ENCODE peak calls at places on chromosomes 16 and 17, in ten cellular contexts. R is tibial nerve, P is endothelial cell of umbilical vein, K is H1, D is HCT116, C is A549, A is uterus, Y is IMR-90, U is stomach, L is ovary. X is an unnamed sample. For H3K4me1, the result is how much of the 10 kb centered on the place peaks cover.

GRCh38 chr17:66654764-66655163 is 180.2 kb upstream of the CACNG5 start:
- DNase-seq in R (no peak), P (no peak), K (no peak), D (no peak), C (no peak), A (no peak), Y (no peak), U (no peak), L (no peak), X (no peak)

GRCh38 chr16:24970708-24971107 is 44.5 kb downstream of the ARHGAP17 start:
- DNase-seq in R (no peak), P (no peak), K (no peak), D (no peak), C (no peak), A (no peak), Y (no peak), U (no peak), L (no peak), X (no peak)

GRCh38 chr17:28900986-28901726 is 1.7 kb downstream of the DHRS13 start:
- DNase-seq in R (no peak), P (no peak), K (no peak), D (no peak), C (no peak), A (no peak), Y (no peak), U (no peak), L (no peak), X (no peak)

GRCh38 chr16:3187798-3188674 is at the start of gene OR1F1:
- DNase-seq in R (no peak), P (no peak), K (no peak), D (peak), C (peak), A (no peak), Y (peak), U (no peak), L (no peak), X (no peak)

GRCh38 chr17:15659236-15659635 is 24.9 kb downstream of the TRIM16 start:
- DNase-seq in R (no peak), P (no peak), K (no peak), D (no peak), C (no peak), A (no peak), Y (no peak), U (no peak), L (no peak), X (no peak)

GRCh38 chr16:11417487-11417886 is 72.2 kb downstream of the RMI2 start:
- DNase-seq in R (no peak), P (no peak), K (no peak), D (no peak), C (no peak), A (no peak), Y (no peak), U (no peak), L (no peak), X (no peak)

GRCh38 chr17:42068979-42069378 is 18.6 kb upstream of the C17orf113 start:
- DNase-seq in R (no peak), P (no peak), K (no peak), D (no peak), C (no peak), A (no peak), Y (no peak), U (no peak), L (no peak), X (no peak)

GRCh38 chr17:36131931-36132330 is 28.3 kb downstream of the CCL4 start:
- DNase-seq in R (no peak), P (no peak), K (no peak), D (no peak), C (no peak), A (no peak), Y (no peak), U (no peak), L (no peak), X (no peak)

GRCh38 chr17:62854026-62854425 is 45.9 kb upstream of the MARCHF10 start:
- DNase-seq in R (no peak), P (no peak), K (no peak), D (no peak), C (no peak), A (no peak), Y (no peak), U (no peak), L (no peak), X (no peak)

GRCh38 chr16:19196871-19197270 is 28.8 kb downstream of the SYT17 start:
- DNase-seq in R (no peak), P (peak), K (no peak), D (no peak), C (no peak), A (no peak), Y (no peak), U (no peak), L (no peak), X (no peak)

GRCh38 chr16:27498426-27498825 is 51.3 kb downstream of the GTF3C1 start:
- DNase-seq in R (no peak), P (no peak), K (no peak), D (no peak), C (no peak), A (no peak), Y (no peak), U (no peak), L (no peak), X (no peak)

GRCh38 chr17:11240841-11241610 is at the start of gene SHISA6:
- DNase-seq in R (no peak), P (no peak), K (no peak), D (no peak), C (no peak), A (no peak), Y (no peak), U (no peak), L (no peak), X (no peak)

GRCh38 chr16:20956319-20956718 is 55.7 kb downstream of the LYRM1 start:
- DNase-seq in R (no peak), P (no peak), K (no peak), D (no peak), C (no peak), A (no peak), Y (peak), U (no peak), L (no peak), X (no peak)

GRCh38 chr17:81481815-81482505 is 30.6 kb downstream of the ACTG1 start:
- DNase-seq in R (no peak), P (no peak), K (no peak), D (no peak), C (no peak), A (no peak), Y (no peak), U (no peak), L (no peak), X (no peak)

GRCh38 chr16:67594956-67595355 is 32.6 kb downstream of the CTCF start:
- DNase-seq in R (no peak), P (peak), K (no peak), D (no peak), C (no peak), A (peak), Y (peak), U (no peak), L (no peak), X (peak)

GRCh38 chr17:12637015-12637414 is 28.7 kb upstream of the MYOCD start:
- DNase-seq in R (no peak), P (no peak), K (peak), D (no peak), C (peak), A (no peak), Y (peak), U (no peak), L (no peak), X (no peak)

GRCh38 chr17:45749831-45750335 is 34.2 kb upstream of the CRHR1 start:
- DNase-seq in R (no peak), P (no peak), K (no peak), D (no peak), C (no peak), A (no peak), Y (no peak), U (no peak), L (no peak), X (peak)

GRCh38 chr17:30388321-30389179 is 9.8 kb downstream of the CPD start:
- DNase-seq in R (no peak), P (no peak), K (no peak), D (no peak), C (no peak), A (no peak), Y (no peak), U (no peak), L (no peak), X (no peak)

GRCh38 chr16:51523400-51523799 is 372.3 kb upstream of the SALL1 start:
- DNase-seq in R (no peak), P (no peak), K (no peak), D (no peak), C (peak), A (no peak), Y (peak), U (no peak), L (no peak), X (no peak)

GRCh38 chr17:17876959-17877547 is 40.3 kb upstream of the SREBF1 start:
- DNase-seq in R (peak), P (no peak), K (no peak), D (no peak), C (no peak), A (peak), Y (peak), U (peak), L (peak), X (peak)

GRCh38 chr16:11151156-11151904 is 104.7 kb downstream of the SOCS1 start:
- DNase-seq in R (no peak), P (no peak), K (no peak), D (no peak), C (no peak), A (no peak), Y (no peak), U (no peak), L (no peak), X (no peak)

GRCh38 chr16:22052985-22053384 is 39.4 kb upstream of the VWA3A start:
- DNase-seq in R (no peak), P (no peak), K (no peak), D (no peak), C (no peak), A (no peak), Y (no peak), U (no peak), L (no peak), X (no peak)

GRCh38 chr17:70171159-70171558 is 1.8 kb downstream of the KCNJ2 start:
- DNase-seq in R (no peak), P (peak), K (no peak), D (no peak), C (no peak), A (no peak), Y (no peak), U (no peak), L (no peak), X (no peak)

GRCh38 chr17:1241904-1242303 is 28.3 kb upstream of the BHLHA9 start:
- DNase-seq in R (peak), P (no peak), K (no peak), D (no peak), C (no peak), A (peak), Y (peak), U (no peak), L (no peak), X (peak)

GRCh38 chr17:43427362-43428043 is 28.7 kb downstream of the ARL4D start:
- DNase-seq in R (no peak), P (no peak), K (no peak), D (no peak), C (no peak), A (no peak), Y (no peak), U (peak), L (no peak), X (peak)

GRCh38 chr17:58614854-58615409 is 76.9 kb downstream of the TEX14 start:
- DNase-seq in R (no peak), P (no peak), K (no peak), D (no peak), C (no peak), A (no peak), Y (no peak), U (no peak), L (no peak), X (no peak)

GRCh38 chr16:50818380-50818779 is 76.5 kb downstream of the CYLD start:
- DNase-seq in R (no peak), P (no peak), K (no peak), D (no peak), C (no peak), A (no peak), Y (no peak), U (no peak), L (no peak), X (no peak)

GRCh38 chr17:28953444-28954118 is 2.3 kb upstream of the PHF12 start:
- DNase-seq in R (peak), P (peak), K (peak), D (peak), C (peak), A (peak), Y (peak), U (peak), L (peak), X (peak)

GRCh38 chr17:50150354-50151040 is at the start of gene PPP1R9B:
- DNase-seq in R (no peak), P (no peak), K (no peak), D (no peak), C (no peak), A (no peak), Y (no peak), U (no peak), L (peak), X (no peak)

GRCh38 chr17:50149099-50149424 is 1.4 kb downstream of the PPP1R9B start:
- DNase-seq in R (no peak), P (no peak), K (no peak), D (no peak), C (no peak), A (no peak), Y (no peak), U (no peak), L (no peak), X (no peak)

GRCh38 chr17:50151041-50151936 is 812 bp upstream of the PPP1R9B start:
- DNase-seq in R (peak), P (peak), K (peak), D (peak), C (peak), A (peak), Y (peak), U (peak), L (peak), X (peak)

GRCh38 chr17:50148226-50149098 is 2.0 kb downstream of the PPP1R9B start:
- DNase-seq in R (peak), P (no peak), K (no peak), D (no peak), C (peak), A (peak), Y (peak), U (peak), L (peak), X (peak)

DNA sequence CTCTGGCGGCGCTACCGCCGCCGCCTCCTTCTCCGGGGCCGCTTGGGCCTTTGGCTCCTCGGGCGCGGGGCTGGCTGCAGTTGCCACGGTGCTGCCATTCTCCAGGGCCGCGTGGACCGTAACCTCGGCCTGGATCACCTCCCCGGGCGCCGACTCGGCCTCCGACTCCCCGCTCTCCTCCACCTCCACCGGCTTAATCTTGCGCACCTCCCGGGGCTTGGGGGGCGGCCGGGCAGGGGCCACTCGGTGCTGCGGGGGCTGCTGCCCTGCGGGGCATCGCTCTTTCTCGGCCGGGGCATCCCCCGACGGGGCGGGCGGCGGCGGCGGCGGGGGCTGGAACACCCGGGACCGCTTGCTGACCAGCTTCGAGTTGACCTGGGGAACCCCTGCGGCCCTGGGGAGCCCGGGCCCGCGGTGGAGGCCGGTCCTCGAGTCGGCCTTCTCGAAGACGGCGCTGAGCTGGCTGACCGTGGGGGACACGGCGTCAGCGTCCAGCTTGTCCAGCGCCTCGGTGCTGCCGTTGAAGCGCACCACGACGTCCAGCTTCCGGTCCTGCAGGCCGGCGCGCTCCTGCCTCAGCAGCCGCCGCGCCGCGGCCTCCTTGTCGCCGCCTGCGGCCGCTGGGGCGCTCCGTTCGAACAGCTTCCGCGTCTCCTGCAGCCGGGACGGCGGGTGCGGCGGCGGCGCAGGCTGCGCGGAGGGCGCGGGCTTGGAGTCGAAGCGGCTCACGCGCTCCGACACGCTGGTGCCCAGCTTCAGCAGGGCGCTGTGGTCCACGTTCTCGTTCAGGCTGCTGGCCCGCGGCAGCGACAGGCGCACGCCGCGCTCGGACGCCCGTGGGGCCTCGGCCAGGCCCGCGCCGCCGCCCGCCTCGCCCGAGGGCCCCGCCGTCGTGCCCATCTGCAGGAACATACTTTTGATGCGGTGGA is 788 bp downstream of the PPP1R9B start:
- DNase-seq in R (no peak), P (peak), K (no peak), D (no peak), C (peak), A (no peak), Y (peak), U (peak), L (peak), X (peak)
- TF ChIP-seq POLR2A in R (no peak), P (no peak), K (no peak), D (peak), C (no peak), A (no peak), Y (no peak), U (no peak), L (no peak), X (peak)

GRCh38 chr16:2043296-2043979 is 4.2 kb downstream of the NTHL1 start:
- DNase-seq in R (no peak), P (no peak), K (no peak), D (no peak), C (no peak), A (no peak), Y (no peak), U (no peak), L (no peak), X (no peak)

GRCh38 chr16:2043980-2044451 is 3.6 kb downstream of the NTHL1 start:
- DNase-seq in R (no peak), P (peak), K (no peak), D (no peak), C (no peak), A (no peak), Y (no peak), U (peak), L (no peak), X (no peak)

GRCh38 chr16:2044541-2044940 is 3.1 kb downstream of the NTHL1 start:
- DNase-seq in R (no peak), P (no peak), K (no peak), D (no peak), C (no peak), A (no peak), Y (no peak), U (no peak), L (no peak), X (no peak)

GRCh38 chr16:2042171-2042570 is 5.5 kb downstream of the NTHL1 start:
- DNase-seq in R (no peak), P (no peak), K (no peak), D (no peak), C (no peak), A (no peak), Y (no peak), U (peak), L (no peak), X (no peak)

DNA sequence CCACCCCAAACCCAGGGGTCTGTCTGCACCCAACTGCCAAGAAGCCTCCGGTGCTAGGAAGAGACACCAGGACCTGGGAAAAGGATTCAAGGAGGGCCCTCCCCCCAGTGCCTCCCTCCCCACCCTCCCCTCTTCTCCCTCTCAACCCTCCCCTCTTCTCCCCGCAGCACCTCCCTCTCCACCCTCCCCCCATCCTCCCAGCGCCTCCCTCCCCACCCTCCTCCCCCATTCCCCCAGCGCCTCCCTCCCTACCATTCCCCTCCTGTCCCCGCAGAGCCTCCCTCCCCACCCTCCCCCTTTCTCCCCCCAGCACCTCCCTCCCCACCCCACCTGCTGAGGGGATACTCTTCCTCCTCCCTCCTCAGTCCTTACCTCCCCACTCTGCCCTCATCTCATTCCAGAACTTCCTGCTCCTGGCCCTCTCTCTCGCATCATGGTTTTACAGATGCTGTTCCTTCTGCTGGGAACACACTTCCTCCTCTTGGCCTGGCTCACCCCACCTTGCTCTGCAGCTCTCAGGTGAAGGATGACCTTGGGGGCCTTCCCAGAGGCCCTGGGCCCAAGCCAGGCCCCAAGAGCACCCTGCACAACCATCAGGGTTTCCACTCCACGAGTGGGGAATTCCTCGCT is 4.9 kb downstream of the NTHL1 start:
- DNase-seq in R (no peak), P (no peak), K (no peak), D (no peak), C (peak), A (no peak), Y (no peak), U (no peak), L (no peak), X (no peak)
- H3K27ac ChIP-seq in R (peak), P (no peak), K (no peak), D (no peak), C (peak), A (peak), Y (no peak), U (peak), L (no peak), X (no peak)

GRCh38 chr17:27530791-27531391 is 74.6 kb downstream of the KSR1 start:
- DNase-seq in R (no peak), P (no peak), K (no peak), D (no peak), C (peak), A (no peak), Y (peak), U (no peak), L (no peak), X (peak)
- H3K4me1 ChIP-seq in R (half or more), P (under half), K (under half), D (under half), C (half or more), A (under half), Y (half or more), U (half or more), L (under half), X (half or more)

GRCh38 chr17:40350410-40351184 is 13.9 kb downstream of the GJD3 start:
- DNase-seq in R (no peak), P (no peak), K (no peak), D (no peak), C (no peak), A (no peak), Y (no peak), U (no peak), L (no peak), X (no peak)

GRCh38 chr17:40352044-40352778 is 12.3 kb downstream of the GJD3 start:
- DNase-seq in R (no peak), P (no peak), K (no peak), D (no peak), C (no peak), A (no peak), Y (no peak), U (no peak), L (no peak), X (no peak)

GRCh38 chr17:40351185-40352043 is 13.1 kb downstream of the GJD3 start:
- DNase-seq in R (no peak), P (no peak), K (no peak), D (no peak), C (no peak), A (no peak), Y (no peak), U (no peak), L (no peak), X (no peak)

GRCh38 chr17:40354191-40355122 is 10.1 kb downstream of the GJD3 start:
- DNase-seq in R (no peak), P (no peak), K (no peak), D (no peak), C (no peak), A (no peak), Y (no peak), U (no peak), L (peak), X (no peak)

GRCh38 chr17:40352779-40353394 is 11.7 kb downstream of the GJD3 start:
- DNase-seq in R (no peak), P (no peak), K (no peak), D (no peak), C (peak), A (no peak), Y (no peak), U (no peak), L (no peak), X (no peak)
- TF ChIP-seq POLR2A in R (no peak), P (no peak), K (no peak), D (no peak), C (no peak), A (no peak), Y (no peak), U (no peak), L (no peak), X (no peak)

GRCh38 chr17:8955560-8955959 is 9.9 kb downstream of the PIK3R5 start:
- DNase-seq in R (no peak), P (no peak), K (no peak), D (no peak), C (no peak), A (no peak), Y (no peak), U (no peak), L (no peak), X (no peak)

GRCh38 chr17:8957721-8958120 is 7.8 kb downstream of the PIK3R5 start:
- DNase-seq in R (no peak), P (no peak), K (no peak), D (no peak), C (no peak), A (no peak), Y (no peak), U (no peak), L (no peak), X (no peak)

GRCh38 chr17:8955021-8955420 is 10.5 kb downstream of the PIK3R5 start:
- DNase-seq in R (no peak), P (no peak), K (no peak), D (no peak), C (no peak), A (no peak), Y (no peak), U (no peak), L (no peak), X (no peak)

GRCh38 chr17:8954339-8954738 is 11.2 kb downstream of the PIK3R5 start:
- DNase-seq in R (peak), P (no peak), K (peak), D (no peak), C (no peak), A (peak), Y (no peak), U (peak), L (no peak), X (peak)

GRCh38 chr17:8956521-8956920 is 9.0 kb downstream of the PIK3R5 start:
- DNase-seq in R (no peak), P (no peak), K (no peak), D (no peak), C (no peak), A (no peak), Y (no peak), U (no peak), L (no peak), X (no peak)
- H3K27ac ChIP-seq in R (no peak), P (no peak), K (no peak), D (no peak), C (no peak), A (no peak), Y (no peak), U (no peak), L (no peak), X (no peak)